ENCODE peak calls at places on chromosome 15, in eight cellular contexts. P, V, D, Q, W, A, B and G are unnamed samples.

GRCh38 chr15:78312551-78312950 is 13.1 kb upstream of the SKIC8 start:
- DNase-seq in B (no peak), Q (no peak), P (no peak), D (peak), A (no peak), V (no peak), W (no peak), G (no peak)

GRCh38 chr15:85306946-85307686 is 73.3 kb upstream of the AKAP13 start:
- DNase-seq in A (no peak), V (no peak), Q (no peak), B (no peak), D (no peak), P (no peak), W (no peak), G (no peak)

GRCh38 chr15:74235962-74236361 is at the start of gene CCDC33:
- DNase-seq in V (no peak), B (no peak), D (peak), P (peak), Q (no peak), W (no peak), A (no peak), G (no peak)

GRCh38 chr15:69919816-69920215 is 177.9 kb downstream of the TLE3 start:
- DNase-seq in D (peak), B (no peak), P (no peak), A (no peak), V (no peak), Q (no peak), W (no peak), G (no peak)

GRCh38 chr15:25245801-25246622 is 192.8 kb downstream of the UBE3A start:
- DNase-seq in B (no peak), Q (no peak), P (peak), D (no peak), V (no peak), W (no peak), A (no peak), G (no peak)

GRCh38 chr15:68693071-68693470 is 114.3 kb downstream of the CORO2B start:
- DNase-seq in A (no peak), W (peak), V (no peak), D (no peak), B (no peak), Q (no peak), P (no peak), G (no peak)

GRCh38 chr15:65408370-65409283 is 14.1 kb downstream of the IGDCC4 start:
- DNase-seq in Q (no peak), W (peak), P (no peak), A (no peak), B (no peak), V (no peak), D (no peak), G (no peak)

GRCh38 chr15:40984963-40985362 is 31.7 kb downstream of the CHAC1 start:
- DNase-seq in D (no peak), W (peak), P (no peak), A (no peak), V (no peak), B (no peak), Q (peak), G (no peak)

GRCh38 chr15:76337739-76338554 is 1.4 kb downstream of the ISL2 start:
- DNase-seq in Q (peak), P (no peak), D (no peak), V (no peak), W (no peak), A (no peak), B (no peak), G (no peak)

GRCh38 chr15:93001881-93002280 is 87.1 kb downstream of the RGMA start:
- DNase-seq in D (no peak), Q (no peak), W (peak), P (no peak), A (no peak), V (no peak), B (no peak), G (no peak)

GRCh38 chr15:31260646-31261265 is 65.9 kb upstream of the KLF13 start:
- DNase-seq in W (no peak), P (no peak), V (no peak), D (no peak), Q (no peak), B (no peak), A (no peak), G (no peak)

GRCh38 chr15:90104551-90104950 is 2.3 kb upstream of the IDH2 start:
- DNase-seq in A (no peak), Q (no peak), B (no peak), D (no peak), P (peak), V (no peak), W (no peak), G (no peak)

GRCh38 chr15:71237456-71238188 is 122.4 kb downstream of the THSD4 start:
- DNase-seq in A (peak), B (no peak), V (no peak), Q (peak), D (no peak), W (peak), P (peak), G (no peak)

GRCh38 chr15:57460208-57460816 is 84.0 kb downstream of the CGNL1 start:
- DNase-seq in B (no peak), W (no peak), P (no peak), Q (no peak), D (no peak), V (no peak), A (no peak), G (no peak)

GRCh38 chr15:88563638-88564037 is 17.2 kb upstream of the DET1 start:
- DNase-seq in D (no peak), W (no peak), V (no peak), Q (no peak), P (no peak), B (no peak), A (no peak), G (no peak)

GRCh38 chr15:70379134-70379533 is 281.4 kb upstream of the TLE3 start:
- DNase-seq in B (no peak), D (no peak), W (no peak), Q (no peak), V (no peak), P (no peak), A (no peak), G (no peak)

GRCh38 chr15:41698779-41699178 is 38.6 kb downstream of the MGA start:
- DNase-seq in Q (peak), W (peak), P (no peak), D (no peak), V (no peak), A (no peak), B (no peak), G (no peak)

GRCh38 chr15:78130466-78131294 is 565 bp downstream of the CIB2 start:
- DNase-seq in B (no peak), A (no peak), D (peak), Q (no peak), W (no peak), V (no peak), P (peak), G (no peak)

GRCh38 chr15:65373163-65373651 is 4.6 kb downstream of the IGDCC3 start:
- DNase-seq in W (no peak), D (no peak), B (no peak), A (no peak), Q (no peak), V (no peak), P (no peak), G (no peak)

GRCh38 chr15:48766196-48766595 is 44.7 kb downstream of the CEP152 start:
- DNase-seq in B (no peak), V (no peak), W (peak), Q (no peak), D (no peak), A (no peak), P (no peak), G (no peak)

GRCh38 chr15:23026218-23026617 is 13.2 kb downstream of the TUBGCP5 start:
- DNase-seq in Q (no peak), P (no peak), V (no peak), B (no peak), A (no peak), W (no peak), D (no peak), G (no peak)

GRCh38 chr15:100030586-100031249 is 297.5 kb upstream of the LYSMD4 start:
- DNase-seq in A (no peak), B (no peak), V (no peak), W (peak), P (no peak), D (no peak), Q (no peak), G (no peak)

GRCh38 chr15:79970921-79971434 is at the start of gene BCL2A1:
- DNase-seq in D (no peak), Q (peak), P (no peak), B (peak), W (peak), A (peak), V (peak), G (no peak)

GRCh38 chr15:84862214-84862975 is 22.1 kb upstream of the SLC28A1 start:
- DNase-seq in V (no peak), W (no peak), B (no peak), P (no peak), A (no peak), Q (no peak), D (no peak), G (no peak)

GRCh38 chr15:32824777-32825176 is 107.0 kb downstream of the GREM1 start:
- DNase-seq in D (no peak), P (no peak), A (peak), W (peak), V (no peak), B (no peak), Q (peak), G (no peak)

GRCh38 chr15:74381481-74381880 is 14.0 kb upstream of the CYP11A1 start:
- DNase-seq in P (no peak), W (no peak), D (no peak), V (no peak), Q (no peak), A (no peak), B (no peak), G (no peak)

GRCh38 chr15:33988384-33988783 is 20.1 kb downstream of the CHRM5 start:
- DNase-seq in V (no peak), A (no peak), Q (no peak), P (no peak), D (no peak), W (peak), B (no peak), G (no peak)

GRCh38 chr15:95663156-95663831 is 667.2 kb upstream of the NR2F2 start:
- DNase-seq in P (no peak), V (no peak), B (no peak), Q (peak), D (no peak), A (no peak), W (peak), G (no peak)

GRCh38 chr15:36737430-36737891 is 158.0 kb downstream of the CDIN1 start:
- DNase-seq in A (no peak), Q (peak), P (no peak), B (no peak), D (no peak), V (no peak), W (peak), G (no peak)

GRCh38 chr15:70795311-70795665 is 31.9 kb upstream of the UACA start:
- DNase-seq in V (no peak), B (no peak), W (peak), D (no peak), Q (peak), A (peak), P (no peak), G (no peak)

GRCh38 chr15:41490355-41490754 is 3.3 kb upstream of the ITPKA start:
- DNase-seq in V (no peak), Q (peak), A (peak), D (no peak), W (peak), P (no peak), B (no peak), G (no peak)

GRCh38 chr15:92077353-92078080 is 224.0 kb downstream of the SLCO3A1 start:
- DNase-seq in Q (peak), B (peak), D (peak), W (peak), P (peak), A (peak), V (peak), G (no peak)

GRCh38 chr15:83205725-83206324 is 1.8 kb downstream of the HDGFL3 start:
- DNase-seq in Q (peak), A (no peak), D (no peak), B (no peak), V (no peak), P (no peak), W (peak), G (no peak)

GRCh38 chr15:83287541-83288027 is 3.1 kb upstream of the BNC1 start:
- DNase-seq in V (no peak), P (no peak), W (peak), D (no peak), Q (peak), B (no peak), A (peak), G (no peak)

GRCh38 chr15:66498501-66499386 is 1.2 kb upstream of the SNAPC5 start:
- DNase-seq in A (no peak), Q (peak), V (no peak), P (no peak), W (peak), D (no peak), B (no peak), G (no peak)

GRCh38 chr15:33066584-33066983 is 127.9 kb downstream of the FMN1 start:
- DNase-seq in B (no peak), V (no peak), P (peak), D (no peak), A (no peak), Q (no peak), W (peak), G (no peak)

GRCh38 chr15:80015156-80015555 is 44.2 kb upstream of the BCL2A1 start:
- DNase-seq in A (no peak), P (no peak), Q (no peak), D (no peak), V (no peak), W (no peak), B (no peak), G (no peak)

GRCh38 chr15:39304201-39304841 is 276.6 kb upstream of the THBS1 start:
- DNase-seq in V (no peak), P (no peak), B (no peak), W (peak), Q (peak), D (no peak), A (no peak), G (no peak)

GRCh38 chr15:77030928-77031375 is 36.0 kb downstream of the PSTPIP1 start:
- DNase-seq in D (no peak), P (no peak), A (no peak), B (no peak), Q (peak), W (no peak), V (no peak), G (no peak)

GRCh38 chr15:62068071-62068786 is 1.5 kb downstream of the C2CD4A start:
- DNase-seq in A (peak), P (peak), B (peak), V (no peak), Q (peak), D (peak), W (peak), G (no peak)